ENCODE peak calls at places on chromosome 9, in six cellular contexts. L, V, H, W, B and C are unnamed samples.

GRCh38 chr9:92638621-92639101 is 31.3 kb downstream of the IPPK start:
- DNase-seq in B (no peak), H (no peak), L (no peak), V (no peak), W (no peak), C (no peak)

GRCh38 chr9:7058539-7058938 is 300.8 kb downstream of the KDM4C start:
- DNase-seq in H (no peak), V (peak; percentile 68), W (no peak), B (no peak), L (no peak), C (no peak)

GRCh38 chr9:68505681-68506409 is 34.8 kb downstream of the TMEM252 start:
- DNase-seq in W (peak; percentile 34), V (no peak), H (no peak), L (no peak), B (peak; percentile 1), C (no peak)

GRCh38 chr9:7368410-7369292 is 430.9 kb downstream of the DMAC1 start:
- DNase-seq in H (no peak), W (peak; percentile 95), B (no peak), V (peak; percentile 90), L (no peak), C (no peak)

GRCh38 chr9:91949946-91950664 is at the start of gene ROR2:
- DNase-seq in L (peak; percentile 46), V (peak; percentile 63), H (peak; percentile 40), B (peak; percentile 89), W (peak; percentile 86), C (peak; percentile 91)

GRCh38 chr9:111237447-111237846 is 92.6 kb downstream of the OR2K2 start:
- DNase-seq in B (no peak), L (no peak), V (no peak), W (no peak), H (no peak), C (no peak)

GRCh38 chr9:97598461-97599288 is 34.5 kb downstream of the TSTD2 start:
- DNase-seq in V (peak; percentile 82), B (peak; percentile 84), H (peak; percentile 81), W (peak; percentile 91), L (peak; percentile 43), C (peak; percentile 59)

GRCh38 chr9:121871431-121872025 is 220.1 kb downstream of the DAB2IP start:
- DNase-seq in V (peak; percentile 64), B (no peak), W (no peak), H (no peak), L (no peak), C (no peak)

GRCh38 chr9:107945961-107946360 is 456.4 kb upstream of the KLF4 start:
- DNase-seq in W (no peak), B (no peak), V (no peak), L (no peak), H (no peak), C (no peak)

GRCh38 chr9:2363138-2363745 is 258.3 kb upstream of the VLDLR start:
- DNase-seq in B (no peak), H (no peak), V (no peak), W (peak; percentile 12), L (no peak), C (no peak)

DNA sequence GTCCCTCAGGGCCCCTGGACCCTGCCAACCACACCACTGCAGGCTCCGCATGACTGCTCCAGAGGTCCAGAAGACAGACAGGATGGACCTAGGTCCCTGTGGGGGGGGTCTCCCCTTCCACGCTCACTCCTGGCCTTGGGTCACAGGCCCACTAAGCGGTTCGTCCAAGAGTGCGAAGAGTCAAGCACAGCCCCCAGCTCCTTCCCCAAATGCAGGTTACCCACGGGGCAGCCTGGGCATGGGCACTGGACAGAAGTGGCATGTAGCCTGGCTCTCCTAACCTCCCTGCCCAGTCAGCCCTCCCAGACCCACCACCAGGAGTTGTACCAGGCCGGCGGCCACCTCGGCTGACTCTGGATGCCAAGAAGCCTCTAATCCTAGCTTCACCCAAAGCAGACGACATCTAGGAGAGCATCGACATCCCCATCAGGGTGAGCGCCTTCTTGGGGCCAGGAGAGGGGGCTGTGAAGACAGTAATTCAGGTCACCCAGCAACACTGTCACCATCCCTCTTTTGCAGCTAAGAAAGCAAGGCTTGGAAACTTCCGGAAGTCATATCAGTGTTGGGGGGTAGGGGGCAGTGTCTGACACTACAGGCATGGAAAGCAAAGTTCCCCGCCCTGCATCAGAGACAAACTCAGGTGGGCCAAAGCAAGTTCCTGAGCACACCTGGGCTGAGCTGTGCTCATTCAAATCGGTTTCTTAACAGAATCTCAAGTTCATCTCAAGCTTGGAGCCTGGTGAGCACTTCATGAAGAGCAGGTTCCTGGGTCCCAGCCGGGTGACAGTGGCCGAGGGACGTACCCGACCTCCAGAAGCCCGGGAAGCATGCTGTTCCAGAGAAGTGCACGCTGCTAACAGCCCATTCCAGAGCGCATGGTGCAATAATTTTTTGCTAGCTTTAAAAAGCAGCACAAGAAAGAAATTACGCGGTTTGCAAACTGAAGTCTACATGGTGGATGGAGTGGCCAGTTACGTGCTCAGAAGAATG is 68.7 kb downstream of the SEMA4D start:
- DNase-seq in L (no peak), W (no peak), V (no peak), B (peak; percentile 38), H (peak; percentile 13), C (no peak)
- TF ChIP-seq CTCF in L (peak; percentile 28), W (no peak), V (peak; percentile 12), B (peak; percentile 63), H (no peak), C (peak; percentile 43)

DNA sequence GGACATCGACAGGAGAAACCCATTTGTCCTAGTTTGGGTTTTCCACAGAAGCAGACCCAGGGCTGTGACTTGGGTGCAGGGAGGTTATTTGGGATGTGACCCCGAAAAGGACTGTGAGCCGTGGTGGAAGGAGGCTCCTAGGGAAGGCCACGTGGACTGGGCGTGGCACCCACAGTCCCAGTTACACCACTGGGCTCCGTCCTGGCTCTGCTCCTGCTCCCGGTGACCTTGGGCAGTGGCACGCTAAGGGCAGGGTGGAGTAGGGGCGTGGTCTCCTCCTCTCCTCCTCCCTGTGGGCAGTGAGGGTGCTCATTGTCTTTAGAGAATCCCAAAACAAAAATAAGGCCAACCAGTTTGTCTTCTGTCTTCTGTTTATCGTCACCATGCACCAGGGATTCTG is 190.1 kb downstream of the GADD45G start:
- DNase-seq in B (no peak), V (no peak), H (no peak), W (no peak), L (no peak), C (no peak)
- TF ChIP-seq CTCF in B (no peak), V (no peak), H (no peak), W (no peak), L (no peak), C (no peak)

DNA sequence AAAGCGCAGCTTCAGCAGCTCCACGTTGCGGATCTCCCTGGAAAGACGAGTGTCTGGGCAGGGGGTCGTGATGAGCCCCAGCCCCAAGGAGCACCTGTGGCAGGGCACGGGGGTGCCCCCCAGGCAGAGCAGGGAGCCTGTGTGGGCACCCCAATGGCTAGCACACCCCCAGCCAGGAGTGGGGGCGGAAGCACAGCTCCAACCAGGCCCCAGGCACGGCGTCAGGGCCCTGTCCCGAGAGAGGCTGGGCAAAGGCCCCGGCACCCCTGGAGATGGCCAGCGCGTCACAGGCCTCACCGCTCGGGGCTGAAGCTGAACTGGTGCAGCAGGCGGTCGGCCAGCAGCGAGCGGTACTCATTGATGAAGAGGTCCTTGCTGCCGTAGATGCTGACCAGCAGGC is 7.9 kb downstream of the ANAPC2 start:
- DNase-seq in V (no peak), L (no peak), H (no peak), W (no peak), B (no peak), C (no peak)
- TF ChIP-seq CTCF in V (no peak), L (no peak), H (no peak), W (no peak), B (no peak), C (no peak)

DNA sequence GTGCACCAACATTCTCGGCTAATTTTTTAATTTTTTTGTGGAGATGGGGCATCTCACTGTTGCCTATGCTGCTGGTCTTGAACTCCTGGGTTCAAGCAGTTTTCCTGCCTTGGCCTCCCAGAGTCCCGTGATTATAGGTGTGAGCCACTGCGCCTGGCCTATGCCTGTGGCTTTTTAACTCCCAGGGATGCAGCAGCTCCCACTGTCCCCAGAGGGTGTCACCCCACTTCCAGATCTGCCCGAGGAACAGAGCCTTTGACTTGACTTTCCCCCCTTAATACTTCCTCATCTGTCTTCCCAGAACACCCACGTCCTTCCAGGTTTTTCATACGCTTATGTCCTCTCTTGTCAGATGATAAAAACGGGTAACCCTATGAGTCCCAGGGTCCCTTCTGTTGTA is 7.6 kb upstream of the PRRC2B start:
- DNase-seq in H (no peak), W (no peak), V (no peak), B (no peak), L (no peak), C (no peak)
- TF ChIP-seq CTCF in H (no peak), W (no peak), V (no peak), B (no peak), L (no peak), C (no peak)

DNA sequence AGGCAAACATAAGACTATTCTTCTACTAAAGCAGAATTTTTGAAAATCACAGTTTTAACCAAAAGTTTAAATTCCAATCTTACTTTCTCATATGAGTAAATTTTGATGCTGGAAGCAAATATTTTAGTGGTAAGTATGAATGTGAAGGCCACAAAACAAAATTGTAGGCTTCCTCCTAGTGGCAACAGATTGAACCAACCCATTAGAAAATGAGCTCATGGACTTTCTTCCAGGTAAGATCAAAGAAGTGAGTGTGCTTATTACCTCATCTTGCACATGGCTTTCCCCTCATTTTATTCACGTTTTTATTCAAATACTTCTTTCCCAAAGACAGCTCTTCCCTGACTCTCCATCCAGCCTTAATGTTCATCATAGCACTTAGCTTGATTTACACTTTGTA is 16.5 kb upstream of the RLN2 start:
- DNase-seq in W (no peak), B (no peak), H (peak; percentile 6), L (no peak), V (peak; percentile 22), C (no peak)
- TF ChIP-seq CTCF in W (peak; percentile 9), B (no peak), H (no peak), L (no peak), V (peak; percentile 24), C (no peak)

DNA sequence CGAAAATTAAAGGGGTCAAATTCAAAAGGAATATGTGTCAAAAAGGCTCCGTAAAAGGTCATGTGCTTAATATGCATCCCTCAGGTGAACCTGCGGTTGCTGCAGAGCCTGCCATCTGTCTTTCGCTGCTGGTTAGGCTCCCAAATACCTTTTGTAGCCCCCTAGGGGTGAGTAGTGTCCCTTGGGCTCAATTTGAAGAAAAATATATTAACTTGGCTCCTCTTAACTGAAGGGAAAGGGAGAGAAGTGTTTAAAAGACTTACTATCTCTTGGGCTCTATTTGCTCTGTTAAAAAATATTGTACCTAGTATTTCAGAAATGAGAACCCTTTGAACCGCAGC is 176.5 kb upstream of the ADAMTSL1 start:
- DNase-seq in V (no peak), W (peak; percentile 7), H (peak; percentile 4), B (no peak), L (no peak), C (no peak)
- TF ChIP-seq CTCF in V (peak; percentile 25), W (peak; percentile 48), H (no peak), B (no peak), L (no peak), C (peak; percentile 44)

DNA sequence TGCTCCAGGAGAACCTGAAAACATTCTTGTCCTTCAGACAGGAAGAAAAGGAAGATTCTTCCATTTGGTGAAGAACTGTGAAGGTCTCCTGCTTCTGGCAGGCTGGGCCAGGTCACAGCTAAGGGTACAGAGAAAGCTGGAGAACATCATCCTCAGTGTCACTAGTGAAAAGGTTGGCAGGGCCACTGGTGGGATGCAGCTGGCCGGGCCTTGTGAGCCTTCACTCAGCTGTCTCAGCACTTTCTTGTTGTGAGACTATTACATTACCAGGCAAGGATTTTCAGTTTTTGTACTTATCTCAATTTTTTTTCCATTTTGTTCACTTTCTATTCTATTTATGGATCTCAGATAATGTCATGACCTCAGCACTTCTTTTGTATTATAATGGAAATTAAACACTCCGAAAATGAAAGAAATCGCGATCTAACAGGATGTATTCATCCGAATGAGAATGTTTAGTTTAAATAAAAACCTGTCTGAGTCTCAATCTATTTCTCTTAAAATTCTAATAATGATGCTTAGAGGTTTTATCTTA is 9.9 kb upstream of the IFNA8 start:
- DNase-seq in L (no peak), B (no peak), H (no peak), W (no peak), V (no peak), C (no peak)
- TF ChIP-seq CTCF in L (no peak), B (no peak), H (no peak), W (no peak), V (no peak), C (no peak)

GRCh38 chr9:38293022-38293421 is 99.5 kb upstream of the ALDH1B1 start:
- DNase-seq in L (no peak), H (no peak), B (no peak), W (no peak), V (no peak), C (no peak)
- TF ChIP-seq CTCF in L (no peak), H (no peak), B (no peak), W (no peak), V (no peak), C (no peak)